ENCODE peak calls at places on chromosomes 7 and 10, in six cellular contexts. X is BE2C, W is prostate gland, Y is PC-9, G is body of pancreas, L is fibroblast of lung. K is an unnamed sample. For H3K27me3, the result is how much of the 10 kb centered on the place peaks cover.

GRCh38 chr7:937851-938484 is 16.5 kb downstream of the ADAP1 start:
- DNase-seq in G (no peak), Y (peak), W (no peak), L (no peak), X (peak), K (no peak)

GRCh38 chr7:51607447-51607846 is 290.8 kb upstream of the COBL start:
- DNase-seq in W (no peak), X (no peak), L (no peak), G (no peak), Y (no peak), K (no peak)

GRCh38 chr7:45456747-45457146 is 117.4 kb upstream of the ADCY1 start:
- DNase-seq in L (peak), X (no peak), W (no peak), G (no peak), Y (no peak), K (no peak)

GRCh38 chr7:13988011-13988410 is 1.5 kb downstream of the ETV1 start:
- DNase-seq in L (peak), X (no peak), W (no peak), Y (no peak), G (no peak), K (no peak)

GRCh38 chr7:157090485-157091165 is 48.1 kb upstream of the UBE3C start:
- DNase-seq in Y (no peak), W (no peak), L (no peak), X (no peak), G (no peak), K (no peak)

GRCh38 chr10:59830601-59831259 is 75.6 kb downstream of the CCDC6 start:
- DNase-seq in X (peak), W (peak), G (peak), L (peak), Y (peak), K (no peak)

GRCh38 chr7:28980504-28981281 is 22.6 kb upstream of the TRIL start:
- DNase-seq in W (no peak), Y (no peak), L (peak), X (no peak), G (no peak), K (no peak)

GRCh38 chr7:32163141-32163806 is 93.1 kb upstream of the PDE1C start:
- DNase-seq in Y (peak), G (peak), X (no peak), W (no peak), L (peak), K (peak)

GRCh38 chr7:127995157-127995865 is 35.9 kb downstream of the LRRC4 start:
- DNase-seq in Y (no peak), G (no peak), W (no peak), X (no peak), L (peak), K (peak)

GRCh38 chr7:22394739-22395138 is 37.8 kb upstream of the RAPGEF5 start:
- DNase-seq in Y (no peak), G (no peak), X (no peak), W (no peak), L (no peak), K (no peak)

GRCh38 chr7:152664636-152665035 is 11.3 kb downstream of the XRCC2 start:
- DNase-seq in W (no peak), X (no peak), L (no peak), G (no peak), Y (no peak), K (no peak)

GRCh38 chr10:99080275-99080816 is 155.3 kb downstream of the HPSE2 start:
- DNase-seq in X (no peak), G (no peak), W (peak), Y (no peak), L (no peak), K (no peak)

GRCh38 chr7:20270867-20271266 is 53.7 kb upstream of the MACC1 start:
- DNase-seq in L (no peak), W (no peak), Y (no peak), G (no peak), X (no peak), K (no peak)

GRCh38 chr7:128201690-128202085 is 39.4 kb upstream of the LEP start:
- DNase-seq in Y (no peak), L (no peak), G (no peak), X (no peak), W (no peak), K (no peak)

GRCh38 chr10:124324856-124325657 is 93.7 kb downstream of the OAT start:
- DNase-seq in X (no peak), L (peak), Y (no peak), W (no peak), G (no peak), K (no peak)

GRCh38 chr10:52390388-52390787 is 76.3 kb downstream of the DKK1 start:
- DNase-seq in L (peak), W (no peak), Y (no peak), G (no peak), X (no peak), K (no peak)

GRCh38 chr10:96984512-96985225 is 152.6 kb downstream of the LCOR start:
- DNase-seq in L (no peak), W (no peak), G (no peak), Y (no peak), X (no peak), K (no peak)

GRCh38 chr10:30813872-30814471 is 184.4 kb upstream of the LYZL2 start:
- DNase-seq in Y (no peak), X (no peak), W (no peak), L (peak), G (no peak), K (no peak)

GRCh38 chr10:131739201-131739600 is 161.6 kb upstream of the PPP2R2D start:
- DNase-seq in L (no peak), X (no peak), G (no peak), W (no peak), Y (no peak), K (no peak)

GRCh38 chr10:35640474-35640873 is 1.6 kb downstream of the FZD8 start:
- DNase-seq in X (peak), G (peak), Y (no peak), L (peak), W (peak), K (no peak)

GRCh38 chr7:63899691-63900393 is 98.8 kb upstream of the ZNF722 start:
- DNase-seq in X (peak), Y (no peak), L (no peak), G (peak), W (peak), K (no peak)

GRCh38 chr7:17274551-17275245 is 23.8 kb upstream of the AHR start:
- DNase-seq in L (peak), Y (no peak), X (no peak), G (no peak), W (no peak), K (no peak)

GRCh38 chr7:135683609-135684008 is 21.3 kb downstream of the STMP1 start:
- DNase-seq in G (no peak), L (no peak), X (no peak), W (peak), Y (peak), K (no peak)

GRCh38 chr10:29621161-29621560 is 13.6 kb downstream of the SVIL start:
- DNase-seq in G (peak), L (peak), W (no peak), X (peak), Y (no peak), K (no peak)

GRCh38 chr10:680146-680545 is 9.3 kb downstream of the DIP2C start:
- DNase-seq in Y (no peak), G (no peak), L (no peak), X (no peak), W (no peak), K (no peak)

GRCh38 chr10:13712799-13713581 is 126.2 kb downstream of the PRPF18 start:
- DNase-seq in Y (peak), L (peak), G (peak), X (no peak), W (no peak), K (peak)

GRCh38 chr7:29809533-29810155 is 3.3 kb downstream of the WIPF3 start:
- DNase-seq in L (no peak), W (no peak), X (no peak), Y (no peak), G (no peak), K (no peak)

GRCh38 chr7:815284-816216 is 16.7 kb upstream of the SUN1 start:
- DNase-seq in L (peak), G (peak), Y (peak), X (peak), W (peak), K (no peak)

GRCh38 chr7:33155811-33156210 is 26.4 kb downstream of the BBS9 start:
- DNase-seq in W (no peak), X (no peak), L (peak), Y (no peak), G (no peak), K (no peak)

GRCh38 chr7:147990079-147990478 is 600.5 kb upstream of the C7orf33 start:
- DNase-seq in G (no peak), W (no peak), X (no peak), Y (no peak), L (no peak), K (no peak)
- H3K4me3 ChIP-seq in G (no peak), W (no peak), X (no peak), Y (no peak), L (no peak), K (no peak)

GRCh38 chr10:113822174-113822573 is 31.7 kb downstream of the DCLRE1A start:
- DNase-seq in Y (no peak), L (no peak), X (no peak), W (no peak), G (no peak), K (no peak)

GRCh38 chr10:113825791-113826190 is 28.1 kb downstream of the DCLRE1A start:
- DNase-seq in Y (no peak), X (no peak), L (no peak), G (no peak), W (no peak), K (no peak)

GRCh38 chr10:113819989-113820388 is 33.9 kb downstream of the DCLRE1A start:
- DNase-seq in G (no peak), X (no peak), W (no peak), Y (no peak), L (no peak), K (no peak)

GRCh38 chr10:113820507-113820906 is 33.4 kb downstream of the DCLRE1A start:
- DNase-seq in G (no peak), X (peak), L (no peak), W (no peak), Y (no peak), K (no peak)
- TF ChIP-seq CTCF in G (no peak), X (peak), L (no peak), W (no peak), Y (no peak), K (peak)

DNA sequence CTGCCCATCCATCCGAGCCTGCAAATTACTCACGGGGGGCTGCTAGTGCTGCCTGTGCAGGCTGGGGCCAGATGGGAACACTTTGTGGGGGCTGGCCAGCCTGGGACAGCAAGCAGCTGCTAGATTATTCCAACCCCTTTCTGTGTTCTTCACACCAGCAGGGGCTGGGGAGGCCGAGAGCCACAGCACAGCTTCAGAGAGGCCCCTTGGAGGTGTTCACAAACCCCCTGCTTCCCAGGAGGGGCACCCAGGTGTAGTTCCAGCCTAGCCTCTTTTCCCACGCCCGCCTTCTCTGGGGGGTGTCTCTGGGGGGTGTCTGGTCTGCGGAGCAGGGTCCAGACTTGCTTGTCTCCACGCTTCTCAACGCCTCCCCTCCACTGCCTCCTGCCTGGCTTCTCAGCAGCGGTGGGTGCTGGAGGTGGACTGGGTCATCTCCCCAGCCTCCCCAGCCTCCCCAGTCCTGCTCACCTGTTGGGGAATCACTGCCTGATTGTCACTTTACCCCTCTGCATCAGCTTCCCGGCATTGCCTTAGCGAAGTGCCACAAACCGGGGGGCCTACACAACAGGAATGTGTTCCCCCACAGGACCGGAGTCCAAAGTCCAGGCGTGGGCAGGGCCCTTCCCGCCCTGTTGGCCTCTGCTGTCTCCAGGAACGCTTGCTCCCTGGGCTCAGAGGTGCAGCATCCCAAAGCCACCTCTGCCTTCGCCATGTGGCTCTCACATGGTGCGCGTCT is 74.0 kb upstream of the EN2 start:
- DNase-seq in L (no peak), W (no peak), X (no peak), G (no peak), Y (no peak), K (no peak)
- H3K27me3 ChIP-seq in L (under half), W (under half), X (half or more), G (under half), Y (half or more), K (under half)

GRCh38 chr7:150567168-150567567 is at the start of gene GIMAP4:
- DNase-seq in L (no peak), G (no peak), W (no peak), X (no peak), Y (no peak), K (no peak)
- H3K4me3 ChIP-seq in L (no peak), G (no peak), W (peak), X (no peak), Y (no peak), K (no peak)

DNA sequence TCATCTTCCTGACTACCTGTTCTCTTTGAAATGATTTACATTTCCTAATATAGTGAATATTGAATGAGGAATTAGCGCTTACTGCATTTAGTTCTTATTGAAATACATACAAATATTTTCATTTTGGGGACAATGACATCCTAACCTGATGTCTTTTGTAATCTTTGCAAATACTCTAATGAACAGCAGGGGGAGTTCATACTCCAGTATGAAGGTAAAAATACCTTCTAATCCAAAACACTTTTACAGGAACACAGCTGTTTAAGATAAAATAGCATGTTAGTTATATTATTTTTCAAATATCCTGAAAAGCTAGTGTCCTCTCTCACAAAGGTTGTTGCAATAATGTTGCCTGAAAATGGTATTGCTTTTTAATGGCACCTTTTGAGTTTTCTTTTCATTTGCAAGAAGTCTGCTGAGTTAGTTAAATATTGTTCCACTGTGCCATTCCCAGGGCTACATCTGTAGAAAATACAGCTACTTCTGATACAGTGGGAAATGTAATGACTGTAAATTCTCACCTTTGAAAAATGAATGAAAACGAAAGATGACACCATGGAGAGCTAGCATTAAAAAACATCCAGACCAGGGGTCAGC is 400.0 kb downstream of the PHF14 start:
- DNase-seq in X (no peak), G (no peak), W (no peak), Y (no peak), L (peak), K (no peak)
- TF ChIP-seq CTCF in X (peak), G (peak), W (no peak), Y (peak), L (no peak), K (peak)

GRCh38 chr10:100829933-100830727 is 82.6 kb upstream of the SLF2 start:
- DNase-seq in X (no peak), G (no peak), W (no peak), Y (no peak), L (no peak), K (no peak)
- H3K27me3 ChIP-seq in X (half or more), G (under half), W (under half), Y (under half), L (half or more), K (half or more)

DNA sequence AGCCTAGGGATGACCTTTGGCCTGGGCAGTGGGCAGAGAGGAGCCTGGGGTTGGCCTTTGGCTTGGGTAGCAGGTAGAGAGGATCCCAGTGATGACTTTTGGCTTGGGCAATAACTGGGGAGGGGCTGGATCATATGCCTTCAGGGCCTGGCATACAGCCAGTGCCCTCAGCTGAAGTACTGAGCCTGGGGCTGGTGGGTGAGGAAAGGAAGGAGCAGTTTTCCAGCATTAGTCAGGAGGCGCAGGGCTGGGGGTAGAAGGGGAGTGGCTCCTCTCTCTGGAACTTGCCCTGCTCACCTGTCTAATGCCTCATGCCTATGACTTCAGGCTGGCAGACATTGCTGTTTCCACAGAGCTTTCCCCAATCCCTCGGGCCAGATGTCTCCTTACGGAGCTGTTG is 15.2 kb upstream of the COMTD1 start:
- DNase-seq in W (no peak), L (no peak), G (no peak), X (no peak), Y (peak), K (no peak)
- H3K4me3 ChIP-seq in W (no peak), L (no peak), G (no peak), X (no peak), Y (no peak), K (no peak)

GRCh38 chr7:94660006-94660405 is 4.1 kb upstream of the SGCE start:
- DNase-seq in Y (no peak), X (no peak), L (no peak), G (no peak), W (no peak), K (no peak)
- TF ChIP-seq CTCF in Y (no peak), X (no peak), L (no peak), G (no peak), W (no peak), K (no peak)

GRCh38 chr7:155517969-155518368 is 28.4 kb downstream of the CNPY1 start:
- DNase-seq in X (no peak), L (no peak), W (no peak), G (no peak), Y (no peak), K (no peak)

GRCh38 chr7:155521743-155522398 is 24.5 kb downstream of the CNPY1 start:
- DNase-seq in L (no peak), G (no peak), X (no peak), Y (no peak), W (no peak), K (no peak)

GRCh38 chr7:155518633-155519032 is 27.7 kb downstream of the CNPY1 start:
- DNase-seq in X (no peak), G (no peak), L (no peak), W (no peak), Y (no peak), K (no peak)

GRCh38 chr7:155521007-155521742 is 25.2 kb downstream of the CNPY1 start:
- DNase-seq in W (no peak), L (no peak), Y (no peak), G (no peak), X (no peak), K (no peak)

DNA sequence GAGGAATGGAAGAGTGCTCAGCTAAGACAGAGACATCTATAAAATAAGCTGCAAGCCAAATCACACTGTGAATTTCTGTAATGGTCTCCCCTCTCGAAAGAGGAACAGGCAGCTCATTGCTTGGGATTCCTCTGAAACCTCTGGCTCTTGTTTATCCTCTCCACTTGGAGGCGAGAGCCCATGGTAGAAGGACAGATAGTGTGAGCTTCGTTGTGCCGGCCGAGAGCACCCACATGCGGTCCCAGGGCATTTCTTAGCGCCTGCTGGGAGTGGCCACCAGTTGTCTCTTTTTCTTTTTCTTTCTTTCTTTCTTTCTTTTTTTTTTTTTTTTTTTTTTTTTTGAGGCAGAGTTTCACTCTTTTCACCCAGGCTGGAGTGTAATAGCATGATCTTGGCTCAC is 26.2 kb downstream of the CNPY1 start:
- DNase-seq in X (no peak), G (no peak), W (no peak), Y (no peak), L (no peak), K (no peak)
- H3K27me3 ChIP-seq in X (half or more), G (under half), W (under half), Y (half or more), L (under half), K (under half)

K was measured in BJ.